ENCODE peak calls at places on chromosomes 7 and 10, in six cellular contexts. R is ovary, Q is psoas muscle, E is heart left ventricle, Y is fibroblast of lung, S is A549. U is an unnamed sample.

GRCh38 chr10:12348341-12348869 is 942 bp upstream of the CAMK1D start:
- DNase-seq in Y (no peak), Q (no peak), S (no peak), R (no peak), E (no peak), U (no peak)

GRCh38 chr7:97120713-97121457 is 3.4 kb downstream of the SDHAF3 start:
- DNase-seq in R (no peak), Q (no peak), E (no peak), Y (no peak), S (no peak), U (no peak)

GRCh38 chr10:58050575-58050974 is 217.1 kb downstream of the IPMK start:
- DNase-seq in E (no peak), S (no peak), R (no peak), Y (no peak), Q (no peak), U (no peak)

GRCh38 chr10:86711957-86712708 is 43.8 kb downstream of the LDB3 start:
- DNase-seq in Q (peak), Y (peak), R (peak), E (peak), S (peak), U (peak)

GRCh38 chr10:34018811-34019210 is 684.3 kb upstream of the NRP1 start:
- DNase-seq in E (no peak), Y (no peak), R (no peak), Q (no peak), S (no peak), U (no peak)

GRCh38 chr7:108014747-108015682 is 12.1 kb upstream of the LAMB1 start:
- DNase-seq in E (no peak), S (peak), Y (peak), R (no peak), Q (no peak), U (peak)

GRCh38 chr10:47024399-47025252 is 113.4 kb downstream of the PTPN20 start:
- DNase-seq in Q (peak), E (peak), Y (peak), R (peak), S (peak), U (peak)

GRCh38 chr10:3907514-3907913 is 122.5 kb upstream of the KLF6 start:
- DNase-seq in Q (peak), Y (peak), E (peak), S (no peak), R (no peak), U (peak)

GRCh38 chr10:33871557-33871956 is 537.1 kb upstream of the NRP1 start:
- DNase-seq in S (no peak), Y (no peak), R (no peak), Q (no peak), E (no peak), U (no peak)

DNA sequence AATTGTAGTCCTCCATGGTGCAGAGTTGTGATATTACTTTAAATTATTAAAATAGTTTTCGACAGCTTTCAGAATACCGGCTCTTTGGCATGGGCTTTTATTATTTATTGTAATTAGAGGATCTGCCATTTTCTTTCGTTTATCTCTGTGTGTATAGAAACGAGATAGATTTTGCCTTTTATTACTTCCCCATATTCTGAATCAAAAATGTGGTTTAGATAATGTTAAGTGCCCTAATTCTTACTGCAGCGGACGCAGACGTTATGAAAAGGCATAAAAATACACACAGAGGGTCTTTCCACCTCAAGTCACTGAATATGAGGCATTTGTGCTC is 1.9 kb upstream of the ARID5B start:
- DNase-seq in S (no peak), E (no peak), Y (no peak), Q (no peak), R (no peak), U (no peak)
- H3K4me3 ChIP-seq in S (peak), E (peak), Y (peak), Q (peak), R (peak), U (peak)

GRCh38 chr7:140640060-140640611 is 477 bp downstream of the DENND2A start:
- DNase-seq in R (peak), Y (peak), E (peak), S (peak), Q (peak), U (peak)

GRCh38 chr7:140639366-140640053 is 1.1 kb downstream of the DENND2A start:
- DNase-seq in Q (peak), R (peak), E (peak), Y (peak), S (no peak), U (peak)

GRCh38 chr7:140640727-140641531 is at the start of gene DENND2A:
- DNase-seq in R (peak), Y (peak), Q (peak), E (peak), S (no peak), U (peak)

GRCh38 chr7:140635821-140636220 is 4.8 kb downstream of the DENND2A start:
- DNase-seq in R (peak), Y (no peak), E (no peak), Q (no peak), S (no peak), U (no peak)

DNA sequence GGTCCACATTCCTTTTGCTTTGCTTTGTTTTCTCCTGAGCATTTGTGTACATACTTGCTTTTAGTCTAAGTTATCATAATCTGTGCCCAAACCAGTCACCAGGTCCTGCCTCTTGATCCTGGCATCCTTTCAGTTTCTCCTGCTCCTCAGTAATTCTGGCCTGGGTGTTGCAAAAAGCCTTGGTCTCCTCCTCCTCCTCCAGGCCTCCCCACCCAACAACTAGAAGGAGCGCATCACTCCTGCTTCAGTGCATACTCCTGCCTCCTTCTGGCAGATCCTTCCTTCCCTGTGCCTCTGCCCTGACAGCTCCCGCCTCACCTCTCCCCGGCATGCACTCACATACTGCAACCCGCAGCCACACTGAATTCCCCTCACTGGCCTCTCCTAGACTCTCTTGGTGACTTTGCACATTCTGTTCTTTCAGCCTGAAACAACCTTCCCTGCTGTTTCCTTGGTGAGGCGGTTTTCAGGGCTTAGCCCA is 2.3 kb downstream of the DENND2A start:
- DNase-seq in Y (peak), R (peak), E (peak), Q (peak), S (no peak), U (peak)
- TF ChIP-seq CTCF in Y (peak), R (no peak), E (no peak), Q (no peak), S (no peak), U (peak)

GRCh38 chr10:88851706-88852105 is at the start of gene ANKRD22:
- DNase-seq in E (no peak), Y (peak), Q (no peak), S (peak), R (no peak), U (peak)

GRCh38 chr10:88852327-88852726 is 683 bp upstream of the ANKRD22 start:
- DNase-seq in S (no peak), E (no peak), R (no peak), Q (no peak), Y (no peak), U (no peak)

GRCh38 chr10:88849224-88849623 is 2.4 kb downstream of the ANKRD22 start:
- DNase-seq in Q (no peak), E (no peak), R (no peak), S (no peak), Y (peak), U (peak)

GRCh38 chr10:88850712-88851111 is 932 bp downstream of the ANKRD22 start:
- DNase-seq in Y (no peak), Q (no peak), E (no peak), S (no peak), R (no peak), U (no peak)

GRCh38 chr10:88848499-88848898 is 3.1 kb downstream of the ANKRD22 start:
- DNase-seq in Y (peak), Q (no peak), E (no peak), R (no peak), S (no peak), U (peak)
- H3K4me3 ChIP-seq in Y (no peak), Q (no peak), E (no peak), R (no peak), S (no peak), U (no peak)

GRCh38 chr7:55572378-55573233 is at the start of gene VOPP1:
- DNase-seq in E (peak), Q (peak), S (peak), R (peak), Y (peak), U (peak)
- TF ChIP-seq CTCF in E (no peak), Q (no peak), S (peak), R (no peak), Y (no peak), U (no peak)

GRCh38 chr7:47973739-47974138 is 5.7 kb downstream of the HUS1 start:
- DNase-seq in S (no peak), Y (no peak), E (no peak), Q (no peak), R (no peak), U (no peak)
- H3K4me3 ChIP-seq in S (no peak), Y (no peak), E (no peak), Q (no peak), R (no peak), U (no peak)

GRCh38 chr10:71035511-71036278 is 147.3 kb upstream of the PCBD1 start:
- DNase-seq in E (no peak), Y (no peak), S (no peak), Q (no peak), R (no peak), U (no peak)

GRCh38 chr10:71031601-71032000 is 143.2 kb upstream of the PCBD1 start:
- DNase-seq in S (no peak), E (no peak), Y (no peak), Q (no peak), R (no peak), U (no peak)

GRCh38 chr10:71036279-71036535 is 147.8 kb upstream of the PCBD1 start:
- DNase-seq in Y (no peak), E (no peak), Q (no peak), S (no peak), R (no peak), U (no peak)

GRCh38 chr10:71032887-71033286 is 144.5 kb upstream of the PCBD1 start:
- DNase-seq in R (no peak), Y (no peak), E (no peak), Q (no peak), S (no peak), U (no peak)

DNA sequence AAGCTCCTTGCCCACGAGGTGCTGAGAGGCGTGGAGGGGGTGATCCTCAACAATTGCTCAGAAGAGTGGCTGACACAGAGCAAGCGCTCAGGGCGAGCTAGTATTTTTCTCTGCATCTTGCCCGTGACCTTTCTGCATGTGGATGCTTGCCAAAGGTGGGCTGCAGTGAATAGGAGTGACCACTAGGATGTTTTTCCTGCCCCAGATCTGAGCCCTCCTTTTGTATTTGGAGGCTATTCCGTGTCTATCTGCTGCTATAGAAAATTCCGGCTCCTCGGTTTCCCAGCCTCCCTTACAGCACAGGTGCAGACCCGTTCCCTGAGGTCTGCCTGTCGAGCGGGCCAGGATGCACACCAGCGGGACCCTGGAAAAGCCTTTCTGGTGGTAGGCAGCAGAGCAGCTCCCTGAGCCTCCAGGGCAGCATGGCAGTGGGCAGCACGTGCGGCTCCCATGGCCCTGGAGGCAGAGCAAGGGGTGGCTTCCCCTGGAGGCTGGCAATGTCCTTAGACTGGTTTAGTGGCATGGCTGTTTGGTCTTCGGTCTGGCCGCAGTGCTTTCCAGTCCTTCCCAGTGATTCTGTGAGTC is 145.1 kb upstream of the PCBD1 start:
- DNase-seq in Y (no peak), E (no peak), S (no peak), R (no peak), Q (no peak), U (no peak)
- TF ChIP-seq CTCF in Y (no peak), E (no peak), S (no peak), R (no peak), Q (no peak), U (no peak)

DNA sequence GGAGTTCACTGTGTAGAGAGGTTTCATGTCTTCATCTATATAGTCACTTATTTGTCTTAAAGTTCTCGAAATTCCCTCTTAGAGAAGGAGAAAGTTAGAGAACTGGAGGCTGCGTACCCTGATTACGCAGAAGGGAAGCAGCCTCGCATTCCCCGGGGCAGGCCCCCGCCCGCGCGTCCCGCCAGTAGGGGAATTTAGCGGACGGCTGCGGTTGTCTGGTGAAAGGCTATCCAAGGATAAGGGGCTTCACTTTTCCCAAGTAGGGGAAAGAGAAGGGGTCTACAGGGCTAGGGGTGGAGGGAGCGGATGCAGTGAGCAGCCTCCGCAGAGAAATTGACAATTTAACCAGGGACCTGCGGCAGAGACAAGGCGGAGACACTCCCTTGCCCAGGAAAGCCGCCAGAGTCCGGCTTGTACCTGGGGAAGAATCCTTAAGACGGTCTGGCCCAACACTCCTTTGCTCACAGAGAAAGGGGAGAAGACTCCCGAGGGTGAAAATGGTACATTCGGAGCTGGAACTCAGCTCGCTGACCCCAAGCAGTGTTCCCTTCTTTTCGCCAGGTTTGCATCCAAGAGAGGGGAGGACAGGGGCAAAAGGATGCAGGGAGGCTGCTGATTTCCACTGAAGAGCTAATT is 976 bp upstream of the MAGI2 start:
- DNase-seq in E (peak), S (no peak), R (peak), Q (peak), Y (no peak), U (peak)
- H3K4me3 ChIP-seq in E (peak), S (no peak), R (peak), Q (peak), Y (peak), U (peak)